ENCODE peak calls at places on chromosomes 2 and 18, in five cellular contexts. A is brain microvascular endothelial cell, P is body of pancreas, J is lower lobe of right lung, B is endodermal cell. O is an unnamed sample.

GRCh38 chr2:129711816-129712420 is 267.5 kb upstream of the RAB6C start:
- DNase-seq in A (no peak), P (no peak), J (no peak), B (no peak), O (no peak)

GRCh38 chr18:80176334-80177080 is 67.4 kb downstream of the ADNP2 start:
- DNase-seq in A (no peak), P (no peak), J (no peak), B (no peak), O (peak; percentile 9)

GRCh38 chr2:240308111-240308651 is 127.3 kb upstream of the GPC1 start:
- DNase-seq in A (no peak), P (no peak), J (no peak), B (peak; percentile 28), O (no peak)

GRCh38 chr2:71609958-71610357 is 156.6 kb downstream of the DYSF start:
- DNase-seq in A (no peak), P (peak; percentile 1), J (no peak), B (no peak), O (peak; percentile 60)

GRCh38 chr2:201234167-201235139 is 25.9 kb upstream of the CASP8 start:
- DNase-seq in A (no peak), P (no peak), J (no peak), B (no peak), O (no peak)

GRCh38 chr2:233798335-233799086 is 20.4 kb downstream of the MROH2A start:
- DNase-seq in A (no peak), P (no peak), J (no peak), B (peak; percentile 23), O (no peak)

GRCh38 chr2:230779141-230779523 is 66.5 kb downstream of the CAB39 start:
- DNase-seq in A (no peak), P (no peak), J (no peak), B (no peak), O (no peak)

GRCh38 chr2:148642891-148643416 is 1.6 kb upstream of the EPC2 start:
- DNase-seq in A (peak; percentile 34), P (peak; percentile 28), J (no peak), B (no peak), O (no peak)

GRCh38 chr18:43893001-43893637 is 615.8 kb upstream of the SYT4 start:
- DNase-seq in A (peak; percentile 90), P (peak; percentile 5), J (no peak), B (no peak), O (peak; percentile 71)

GRCh38 chr2:37849908-37850307 is 75.2 kb upstream of the RMDN2 start:
- DNase-seq in A (no peak), P (no peak), J (no peak), B (no peak), O (no peak)

GRCh38 chr2:76678358-76679024 is 843.7 kb downstream of the LRRTM4 start:
- DNase-seq in A (no peak), P (no peak), J (no peak), B (no peak), O (no peak)

GRCh38 chr2:181985632-181986205 is at the start of gene PPP1R1C:
- DNase-seq in A (no peak), P (no peak), J (no peak), B (no peak), O (no peak)

DNA sequence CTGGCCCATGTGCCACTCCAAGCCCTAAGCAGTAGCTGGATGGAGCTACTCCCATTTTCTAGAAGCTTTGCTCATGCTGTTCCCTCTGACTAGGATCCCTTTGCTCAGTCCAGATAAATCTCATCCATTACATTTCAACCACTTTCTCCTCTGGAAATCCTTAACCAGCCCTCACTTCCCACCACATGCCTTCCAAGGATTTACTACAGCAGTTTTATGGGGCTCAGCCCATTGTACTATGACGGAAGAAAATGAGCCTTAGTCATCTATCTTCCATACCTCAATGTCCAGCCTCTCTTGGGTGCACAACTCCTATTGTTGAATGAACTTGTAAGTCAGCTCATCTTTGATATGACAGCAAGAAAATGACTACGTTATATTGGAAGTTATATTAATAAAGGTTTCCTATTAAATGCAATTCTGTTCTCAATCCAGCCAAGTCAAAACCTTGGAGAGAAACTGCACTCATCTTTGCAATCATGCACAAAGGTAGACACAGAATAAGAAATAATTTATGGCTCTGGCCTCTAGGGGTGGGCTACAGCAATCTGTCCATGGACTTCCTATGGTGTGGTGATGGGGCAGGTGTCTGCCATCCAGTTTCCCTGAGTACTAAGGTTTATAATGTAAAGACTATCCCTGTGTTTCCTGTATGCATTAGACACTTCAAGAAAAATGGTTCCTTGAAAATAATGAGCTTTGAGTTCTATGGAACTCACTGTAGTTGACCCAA is 3.4 kb downstream of the B4GALT6 start:
- DNase-seq in A (no peak), P (no peak), J (no peak), B (no peak), O (no peak)
- TF ChIP-seq CTCF in A (peak; percentile 39), P (peak; percentile 29), J (no peak), B (peak; percentile 76), O (no peak)

GRCh38 chr2:101197215-101197745 is 46.1 kb upstream of the TBC1D8 start:
- DNase-seq in A (no peak), P (no peak), J (no peak), B (no peak), O (no peak)
- TF ChIP-seq CTCF in A (peak; percentile 32), P (peak; percentile 15), J (no peak), B (peak; percentile 60), O (peak; percentile 68)

GRCh38 chr2:128305555-128306080 is 13.1 kb downstream of the HS6ST1 start:
- DNase-seq in A (no peak), P (peak; percentile 46), J (peak; percentile 34), B (no peak), O (no peak)

GRCh38 chr2:128306931-128307460 is 11.7 kb downstream of the HS6ST1 start:
- DNase-seq in A (no peak), P (peak; percentile 12), J (peak; percentile 33), B (no peak), O (no peak)

GRCh38 chr2:128304715-128305554 is 13.7 kb downstream of the HS6ST1 start:
- DNase-seq in A (peak; percentile 87), P (peak; percentile 80), J (peak; percentile 77), B (peak; percentile 75), O (peak; percentile 92)

GRCh38 chr2:128307595-128307994 is 11.1 kb downstream of the HS6ST1 start:
- DNase-seq in A (no peak), P (no peak), J (peak; percentile 36), B (peak; percentile 36), O (no peak)

DNA sequence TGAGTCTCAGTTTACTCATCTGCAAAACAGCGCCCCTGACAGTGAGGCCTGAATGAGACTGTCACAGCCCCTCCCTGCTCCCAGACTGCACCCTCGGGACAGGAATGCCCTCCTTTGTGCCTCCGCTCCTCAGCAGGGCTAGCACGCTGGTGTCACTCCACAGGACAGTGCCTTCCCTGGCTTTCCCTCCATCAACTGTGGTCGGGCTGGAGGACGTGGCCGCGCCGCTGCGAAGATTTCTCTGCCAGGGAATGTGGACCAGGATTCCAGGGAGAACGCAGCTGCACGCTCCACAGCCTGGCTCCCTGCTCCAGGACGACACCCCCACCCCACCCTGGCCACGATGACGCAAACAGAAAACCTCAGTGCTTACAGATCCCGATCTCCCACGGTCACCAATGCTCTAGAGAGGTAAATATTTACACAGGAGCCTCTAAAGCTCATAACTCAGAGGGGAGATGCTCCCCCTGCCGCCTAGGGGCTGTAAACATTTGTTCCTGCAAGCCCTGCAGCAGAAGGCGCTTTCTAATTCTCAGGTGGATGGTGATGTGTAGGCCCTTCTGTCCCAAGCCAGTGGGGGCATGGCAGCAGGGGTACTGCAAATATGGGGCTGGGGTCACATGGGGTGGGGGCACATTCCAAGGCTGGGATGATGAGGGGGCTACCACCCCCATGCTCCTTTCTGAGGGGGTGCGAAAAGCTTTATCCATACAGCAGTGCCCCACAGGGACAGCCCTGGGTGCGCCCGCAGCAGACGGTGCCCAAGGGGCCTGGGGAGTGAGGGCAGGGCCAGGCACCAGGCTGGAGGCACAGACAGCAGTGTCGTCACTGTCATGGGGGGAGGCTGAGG is 12.4 kb downstream of the HS6ST1 start:
- DNase-seq in A (peak; percentile 96), P (peak; percentile 79), J (peak; percentile 58), B (peak; percentile 81), O (peak; percentile 94)
- TF ChIP-seq CTCF in A (peak; percentile 74), P (no peak), J (no peak), B (peak; percentile 70), O (peak; percentile 69)

GRCh38 chr2:172427990-172428840 is 829 bp downstream of the ITGA6 start:
- DNase-seq in A (no peak), P (peak; percentile 68), J (peak; percentile 65), B (peak; percentile 83), O (no peak)
- TF ChIP-seq CTCF in A (peak; percentile 28), P (no peak), J (no peak), B (peak; percentile 58), O (no peak)

DNA sequence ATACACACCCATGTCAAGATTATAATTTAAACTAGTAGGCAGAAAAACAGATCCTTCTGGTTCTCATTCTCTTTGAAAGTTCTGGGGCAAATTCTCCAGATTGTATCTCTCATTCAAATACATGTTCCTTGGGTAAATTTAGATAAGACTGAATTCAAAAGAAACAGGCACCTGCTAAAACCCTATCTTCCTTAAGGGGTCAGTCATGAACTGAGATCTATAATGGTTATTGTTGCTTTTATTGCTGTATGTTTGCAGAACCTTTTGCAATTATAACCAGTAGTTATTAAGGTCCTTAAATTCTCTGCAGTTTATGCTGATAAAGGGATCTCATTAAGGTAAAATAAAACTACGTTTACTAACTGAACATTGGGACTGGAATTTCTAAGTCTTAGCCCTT is 83.5 kb downstream of the MYO5B start:
- DNase-seq in A (no peak), P (no peak), J (no peak), B (no peak), O (no peak)
- TF ChIP-seq CTCF in A (no peak), P (no peak), J (no peak), B (peak; percentile 40), O (no peak)

DNA sequence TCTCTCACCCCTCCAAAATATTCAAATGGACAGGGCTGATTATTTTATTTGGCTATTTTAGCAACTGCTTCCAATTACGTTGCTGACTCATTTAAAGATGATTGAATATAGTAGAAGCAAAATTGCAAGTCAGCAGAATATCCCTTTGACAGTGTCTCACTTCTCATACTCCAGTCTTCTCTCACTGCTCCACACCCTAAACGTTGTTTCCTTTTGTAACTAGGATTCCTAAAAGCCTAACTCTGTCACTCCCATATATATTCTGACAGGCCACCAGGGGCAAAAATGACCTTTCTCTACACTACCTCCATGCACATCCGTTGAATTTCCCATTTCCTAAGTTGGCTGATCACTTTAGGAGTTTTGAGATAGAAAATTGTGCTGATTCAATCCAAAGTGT is 351.1 kb downstream of the RND3 start:
- DNase-seq in A (no peak), P (no peak), J (no peak), B (no peak), O (no peak)
- TF ChIP-seq CTCF in A (peak; percentile 8), P (no peak), J (no peak), B (peak; percentile 53), O (peak; percentile 38)

DNA sequence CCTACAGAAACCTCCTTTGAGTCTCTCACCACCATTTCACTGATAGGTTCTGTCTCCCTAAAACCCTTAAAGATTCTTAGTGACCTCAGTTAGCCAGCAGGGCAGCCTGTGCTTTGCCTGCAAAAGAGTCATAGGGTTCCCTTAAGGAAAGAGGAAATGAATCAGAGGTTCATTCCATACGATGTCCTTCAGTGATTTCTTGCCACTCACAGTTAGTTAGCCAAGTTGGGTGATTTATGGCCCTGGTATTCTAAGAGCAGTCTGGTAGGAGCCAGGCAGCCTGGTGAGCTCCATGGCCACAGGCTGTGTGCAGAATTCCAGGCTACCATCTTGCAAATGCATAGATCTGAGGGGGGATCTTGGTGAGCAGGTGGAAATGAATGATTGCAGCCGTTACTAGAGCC is 18.7 kb upstream of the CCBE1 start:
- DNase-seq in A (peak; percentile 92), P (no peak), J (no peak), B (no peak), O (peak; percentile 97)
- TF ChIP-seq CTCF in A (peak; percentile 46), P (no peak), J (no peak), B (no peak), O (peak; percentile 58)